ENCODE peak calls at places on chromosome 22, in ten cellular contexts. I is globus pallidus, G is EL, K is lower leg skin, T is non-pigmented ciliary epithelial cell, D is glomerular endothelial cell, A is left ventricle myocardium superior, H is dermis microvascular lymphatic vessel endothelial cell, C is lower lobe of right lung, X is AG09319. V is an unnamed sample.

GRCh38 chr22:28949788-28950187 is 66.4 kb downstream of the ZNRF3 start:
- DNase-seq in D (no peak), H (no peak), T (no peak), X (peak), I (no peak), K (no peak), G (no peak), A (no peak), C (no peak), V (peak)

GRCh38 chr22:44691796-44692661 is 10.0 kb upstream of the PRR5 start:
- DNase-seq in A (no peak), K (no peak), I (no peak), X (no peak), G (no peak), C (no peak), T (no peak), D (no peak), H (no peak), V (no peak)

GRCh38 chr22:41091139-41092022 is 1.0 kb upstream of the EP300 start:
- DNase-seq in C (peak), A (peak), T (peak), I (peak), K (peak), X (peak), D (peak), H (peak), G (peak), V (peak)

GRCh38 chr22:23248583-23248982 is 68.3 kb downstream of the BCR start:
- DNase-seq in T (no peak), I (no peak), G (no peak), C (no peak), H (peak), X (no peak), A (no peak), D (no peak), K (no peak), V (peak)

GRCh38 chr22:41762980-41763779 is 37.3 kb upstream of the CCDC134 start:
- DNase-seq in C (no peak), D (no peak), I (no peak), T (no peak), K (no peak), A (peak), H (peak), G (peak), X (no peak), V (peak)

GRCh38 chr22:39898997-39899396 is 1.9 kb upstream of the GRAP2 start:
- DNase-seq in A (no peak), G (no peak), K (no peak), X (no peak), D (no peak), H (no peak), I (no peak), C (no peak), T (no peak), V (no peak)

GRCh38 chr22:50150161-50151129 is 20.1 kb upstream of the PANX2 start:
- DNase-seq in X (no peak), C (no peak), D (no peak), A (no peak), K (no peak), T (no peak), H (no peak), I (no peak), G (no peak), V (no peak)

GRCh38 chr22:20026204-20026908 is 5.4 kb downstream of the TANGO2 start:
- DNase-seq in H (no peak), K (no peak), C (no peak), D (no peak), G (no peak), A (peak), X (no peak), I (peak), T (no peak), V (no peak)

GRCh38 chr22:29315286-29316195 is at the start of gene RASL10A:
- DNase-seq in X (no peak), H (no peak), D (no peak), G (no peak), K (no peak), A (no peak), I (no peak), T (no peak), C (peak), V (no peak)

V was measured in fibroblast of pulmonary artery.